ENCODE peak calls at places on chromosomes 3 and 15, in four cellular contexts. K is chondrocyte, B is memory B cell, L is NB4. U is an unnamed sample.

GRCh38 chr3:111589303-111590095 is 5.6 kb downstream of the ZBED2 start:
- DNase-seq in K (no peak), B (no peak), L (no peak), U (no peak)

GRCh38 chr15:32818758-32819405 is 101.1 kb downstream of the GREM1 start:
- DNase-seq in K (no peak), B (no peak), L (no peak), U (no peak)

GRCh38 chr3:12288466-12289129 is at the start of gene PPARG:
- DNase-seq in K (no peak), B (no peak), L (peak), U (no peak)

GRCh38 chr3:21390856-21391255 is 360.2 kb downstream of the ZNF385D start:
- DNase-seq in K (no peak), B (no peak), L (no peak), U (no peak)

GRCh38 chr3:188689101-188689574 is 482.6 kb upstream of the TPRG1 start:
- DNase-seq in K (no peak), B (no peak), L (no peak), U (no peak)

GRCh38 chr15:51801391-51801835 is 28.0 kb upstream of the TMOD3 start:
- DNase-seq in K (no peak), B (no peak), L (peak), U (no peak)

GRCh38 chr3:68958932-68959331 is 26.6 kb upstream of the TAFA4 start:
- DNase-seq in K (no peak), B (no peak), L (no peak), U (no peak)

GRCh38 chr3:112013058-112013783 is 14.5 kb downstream of the TAGLN3 start:
- DNase-seq in K (no peak), B (peak), L (peak), U (peak)

GRCh38 chr3:11465744-11466611 is 177.7 kb downstream of the VGLL4 start:
- DNase-seq in K (no peak), B (no peak), L (no peak), U (no peak)

GRCh38 chr15:36589971-36590370 is 10.5 kb downstream of the CDIN1 start:
- DNase-seq in K (no peak), B (no peak), L (no peak), U (no peak)

GRCh38 chr15:81006124-81006523 is 5.4 kb downstream of the TLNRD1 start:
- DNase-seq in K (no peak), B (no peak), L (no peak), U (no peak)

GRCh38 chr15:40342421-40343313 is 1.9 kb upstream of the CCDC9B start:
- DNase-seq in K (no peak), B (no peak), L (no peak), U (no peak)